ENCODE peak calls at places on chromosomes 1 and 21, in four cellular contexts. One of them, this sample, is unnamed.

GRCh38 chr1:47533176-47534039 is 95.6 kb downstream of the FOXD2 start:
- DNase-seq in left lung: no peak
- DNase-seq in CD4-positive, CD25-positive, alpha-beta regulatory T cell: peak
- DNase-seq in heart right ventricle: peak
- DNase-seq in this sample: no peak

GRCh38 chr1:211625040-211625439 is 46.1 kb upstream of the SLC30A1 start:
- DNase-seq in left lung: no peak
- DNase-seq in CD4-positive, CD25-positive, alpha-beta regulatory T cell: peak
- DNase-seq in heart right ventricle: no peak
- DNase-seq in this sample: no peak

GRCh38 chr1:20723537-20724363 is 5.9 kb upstream of the KIF17 start:
- DNase-seq in left lung: peak
- DNase-seq in CD4-positive, CD25-positive, alpha-beta regulatory T cell: no peak
- DNase-seq in heart right ventricle: no peak
- DNase-seq in this sample: no peak

GRCh38 chr1:85607913-85608250 is 27.3 kb downstream of the CCN1 start:
- DNase-seq in left lung: no peak
- DNase-seq in CD4-positive, CD25-positive, alpha-beta regulatory T cell: no peak
- DNase-seq in heart right ventricle: no peak
- DNase-seq in this sample: no peak

GRCh38 chr1:166170075-166170474 is 3.3 kb upstream of the FAM78B start:
- DNase-seq in left lung: no peak
- DNase-seq in CD4-positive, CD25-positive, alpha-beta regulatory T cell: no peak
- DNase-seq in heart right ventricle: no peak
- DNase-seq in this sample: no peak

GRCh38 chr1:8903908-8904650 is 25.6 kb upstream of the ENO1 start:
- DNase-seq in left lung: no peak
- DNase-seq in CD4-positive, CD25-positive, alpha-beta regulatory T cell: no peak
- DNase-seq in heart right ventricle: no peak
- DNase-seq in this sample: peak

GRCh38 chr1:3283849-3284248 is 170.6 kb upstream of the ARHGEF16 start:
- DNase-seq in left lung: no peak
- DNase-seq in CD4-positive, CD25-positive, alpha-beta regulatory T cell: no peak
- DNase-seq in heart right ventricle: peak
- DNase-seq in this sample: no peak

GRCh38 chr1:18962121-18962721 is 5.7 kb upstream of the IFFO2 start:
- DNase-seq in left lung: no peak
- DNase-seq in CD4-positive, CD25-positive, alpha-beta regulatory T cell: no peak
- DNase-seq in heart right ventricle: no peak
- DNase-seq in this sample: peak

GRCh38 chr1:248926401-248927182 is 20.6 kb downstream of the PGBD2 start:
- DNase-seq in left lung: no peak
- DNase-seq in CD4-positive, CD25-positive, alpha-beta regulatory T cell: no peak
- DNase-seq in heart right ventricle: no peak
- DNase-seq in this sample: no peak

GRCh38 chr1:172540635-172541034 is 7.7 kb downstream of the SUCO start:
- DNase-seq in left lung: no peak
- DNase-seq in CD4-positive, CD25-positive, alpha-beta regulatory T cell: no peak
- DNase-seq in heart right ventricle: no peak
- DNase-seq in this sample: no peak

GRCh38 chr1:245837741-245838140 is 669.3 kb downstream of the SMYD3 start:
- DNase-seq in left lung: no peak
- DNase-seq in CD4-positive, CD25-positive, alpha-beta regulatory T cell: no peak
- DNase-seq in heart right ventricle: no peak
- DNase-seq in this sample: no peak

GRCh38 chr1:107529511-107530149 is 388.8 kb downstream of the NTNG1 start:
- DNase-seq in left lung: no peak
- DNase-seq in CD4-positive, CD25-positive, alpha-beta regulatory T cell: peak
- DNase-seq in heart right ventricle: no peak
- DNase-seq in this sample: no peak
- H3K27ac ChIP-seq in left lung: no peak
- H3K27ac ChIP-seq in CD4-positive, CD25-positive, alpha-beta regulatory T cell: no peak
- H3K27ac ChIP-seq in heart right ventricle: no peak
- H3K27ac ChIP-seq in this sample: peak

GRCh38 chr21:19400223-19400770 is 996.7 kb upstream of the TMPRSS15 start:
- DNase-seq in left lung: no peak
- DNase-seq in CD4-positive, CD25-positive, alpha-beta regulatory T cell: no peak
- DNase-seq in heart right ventricle: no peak
- DNase-seq in this sample: no peak
- H3K27ac ChIP-seq in left lung: no peak
- H3K27ac ChIP-seq in CD4-positive, CD25-positive, alpha-beta regulatory T cell: no peak
- H3K27ac ChIP-seq in heart right ventricle: no peak
- H3K27ac ChIP-seq in this sample: no peak

GRCh38 chr1:24127134-24127800 is 15.3 kb upstream of the MYOM3 start:
- DNase-seq in left lung: no peak
- DNase-seq in CD4-positive, CD25-positive, alpha-beta regulatory T cell: no peak
- DNase-seq in heart right ventricle: no peak
- DNase-seq in this sample: peak
- H3K27ac ChIP-seq in left lung: no peak
- H3K27ac ChIP-seq in CD4-positive, CD25-positive, alpha-beta regulatory T cell: no peak
- H3K27ac ChIP-seq in heart right ventricle: peak
- H3K27ac ChIP-seq in this sample: no peak

DNA sequence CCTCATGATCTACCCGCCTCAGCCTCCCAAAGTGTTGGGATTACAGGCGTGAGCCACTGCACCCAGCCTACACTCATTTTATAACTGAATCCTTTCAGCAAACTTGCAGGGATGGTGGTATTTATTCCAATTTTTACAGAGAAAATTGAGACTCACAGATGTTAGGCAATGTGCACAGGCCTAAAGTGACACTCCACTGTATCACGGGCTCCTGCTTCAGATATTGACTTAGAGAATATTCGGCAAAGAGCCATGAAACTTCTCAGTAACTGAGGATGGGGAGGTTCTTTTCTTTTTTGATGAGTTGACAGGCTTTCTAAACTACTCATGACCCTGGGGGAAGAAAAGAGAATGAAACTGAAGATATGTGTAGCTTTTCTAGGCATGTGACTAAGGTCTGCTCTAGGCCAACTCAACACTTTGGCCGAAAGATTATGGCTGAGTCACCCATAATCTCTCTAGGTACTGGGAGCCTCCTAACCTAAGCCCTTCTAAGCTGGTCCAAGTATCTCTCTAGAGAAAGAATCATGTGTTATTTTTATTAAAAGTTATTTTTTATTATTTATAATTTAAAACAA is 19.9 kb upstream of the PTCH2 start:
- DNase-seq in left lung: no peak
- DNase-seq in CD4-positive, CD25-positive, alpha-beta regulatory T cell: no peak
- DNase-seq in heart right ventricle: no peak
- DNase-seq in this sample: no peak
- H3K27ac ChIP-seq in left lung: no peak
- H3K27ac ChIP-seq in CD4-positive, CD25-positive, alpha-beta regulatory T cell: no peak
- H3K27ac ChIP-seq in heart right ventricle: no peak
- H3K27ac ChIP-seq in this sample: no peak